ENCODE peak calls at places on chromosomes 13 and 19, in five cellular contexts. D, V, G, Y and E are unnamed samples.

GRCh38 chr13:87821512-87821911 is 150.3 kb downstream of the SLITRK5 start:
- DNase-seq in D (no peak), V (no peak), G (no peak), Y (no peak), E (no peak)

GRCh38 chr13:98406475-98406874 is 170.4 kb downstream of the STK24 start:
- DNase-seq in D (no peak), V (no peak), G (no peak), Y (no peak), E (no peak)

GRCh38 chr19:4258181-4258580 is 11.3 kb downstream of the YJU2 start:
- DNase-seq in D (no peak), V (no peak), G (no peak), Y (no peak), E (no peak)

GRCh38 chr13:98385591-98385990 is 191.3 kb downstream of the STK24 start:
- DNase-seq in D (no peak), V (no peak), G (no peak), Y (no peak), E (no peak)

GRCh38 chr19:45472557-45473365 is 5.0 kb downstream of the FOSB start:
- DNase-seq in D (no peak), V (no peak), G (no peak), Y (no peak), E (no peak)

GRCh38 chr19:19533826-19534225 is 4.2 kb upstream of the CILP2 start:
- DNase-seq in D (no peak), V (no peak), G (no peak), Y (no peak), E (no peak)

GRCh38 chr13:44969858-44970484 is 19.3 kb downstream of the NUFIP1 start:
- DNase-seq in D (peak), V (peak), G (no peak), Y (peak), E (no peak)

GRCh38 chr13:111359237-111359915 is 38.9 kb downstream of the TEX29 start:
- DNase-seq in D (no peak), V (no peak), G (no peak), Y (no peak), E (no peak)

GRCh38 chr19:1865172-1866010 is 2.0 kb upstream of the KLF16 start:
- DNase-seq in D (no peak), V (no peak), G (no peak), Y (no peak), E (no peak)

GRCh38 chr19:35336166-35336955 is 7.4 kb downstream of the CD22 start:
- DNase-seq in D (no peak), V (no peak), G (no peak), Y (no peak), E (no peak)

GRCh38 chr13:72346716-72347115 is 380.7 kb downstream of the MZT1 start:
- DNase-seq in D (no peak), V (no peak), G (no peak), Y (no peak), E (no peak)

GRCh38 chr19:14482112-14482941 is 7.2 kb upstream of the PTGER1 start:
- DNase-seq in D (no peak), V (peak), G (no peak), Y (no peak), E (no peak)

GRCh38 chr13:76764429-76764828 is 121.8 kb downstream of the KCTD12 start:
- DNase-seq in D (peak), V (no peak), G (no peak), Y (no peak), E (no peak)

GRCh38 chr13:48096670-48097069 is 1.8 kb upstream of the MED4 start:
- DNase-seq in D (no peak), V (no peak), G (no peak), Y (no peak), E (no peak)

GRCh38 chr13:32309812-32310706 is 5.1 kb downstream of the ZAR1L start:
- DNase-seq in D (peak), V (peak), G (no peak), Y (peak), E (no peak)

GRCh38 chr13:51760592-51760991 is 43.4 kb downstream of the DHRS12 start:
- DNase-seq in D (peak), V (no peak), G (peak), Y (no peak), E (no peak)

GRCh38 chr13:60431108-60431700 is 34.2 kb downstream of the TDRD3 start:
- DNase-seq in D (peak), V (peak), G (no peak), Y (peak), E (no peak)

GRCh38 chr19:5804516-5805464 is at the start of gene NRTN:
- DNase-seq in D (no peak), V (no peak), G (no peak), Y (no peak), E (no peak)

GRCh38 chr13:93794197-93794885 is 567.7 kb downstream of the GPC6 start:
- DNase-seq in D (no peak), V (no peak), G (no peak), Y (no peak), E (no peak)

GRCh38 chr19:6241680-6242079 is 38.1 kb downstream of the MLLT1 start:
- DNase-seq in D (peak), V (no peak), G (peak), Y (no peak), E (peak)

GRCh38 chr19:44808463-44809371 is at the start of gene BCAM:
- DNase-seq in D (peak), V (peak), G (peak), Y (peak), E (no peak)

GRCh38 chr13:44107357-44108121 is 227.8 kb downstream of the LACC1 start:
- DNase-seq in D (no peak), V (no peak), G (no peak), Y (no peak), E (no peak)